ENCODE peak calls at places on chromosome 22, in six cellular contexts. One of them, this sample, is unnamed.
A peak's percentile ranks its signal among the peaks of the same experiment; 100 is the strongest.

GRCh38 chr22:32764330-32765116 is 37.0 kb upstream of the TIMP3 start:
- DNase-seq in HCT116: no peak
- DNase-seq in tibial nerve: peak; percentile 66
- DNase-seq in adrenal gland: no peak
- DNase-seq in transverse colon: peak; percentile 22
- DNase-seq in A549: no peak
- DNase-seq in this sample: no peak

GRCh38 chr22:19349778-19350475 is 58.4 kb upstream of the CLTCL1 start:
- DNase-seq in adrenal gland: no peak
- DNase-seq in HCT116: no peak
- DNase-seq in tibial nerve: no peak
- DNase-seq in A549: no peak
- DNase-seq in transverse colon: no peak
- DNase-seq in this sample: no peak

GRCh38 chr22:39300198-39300830 is 19.1 kb downstream of the RPL3 start:
- DNase-seq in HCT116: no peak
- DNase-seq in adrenal gland: no peak
- DNase-seq in tibial nerve: peak; percentile 57
- DNase-seq in A549: no peak
- DNase-seq in transverse colon: peak; percentile 42
- DNase-seq in this sample: no peak

GRCh38 chr22:44085743-44086741 is 61.9 kb downstream of the PARVB start:
- DNase-seq in adrenal gland: peak; percentile 84
- DNase-seq in A549: peak; percentile 57
- DNase-seq in tibial nerve: peak; percentile 48
- DNase-seq in HCT116: peak; percentile 52
- DNase-seq in transverse colon: peak; percentile 72
- DNase-seq in this sample: no peak

GRCh38 chr22:31102441-31103081 is 4.8 kb downstream of the SELENOM start:
- DNase-seq in tibial nerve: peak; percentile 75
- DNase-seq in transverse colon: peak; percentile 79
- DNase-seq in HCT116: no peak
- DNase-seq in A549: no peak
- DNase-seq in adrenal gland: peak; percentile 84
- DNase-seq in this sample: no peak

GRCh38 chr22:23622634-23623033 is 9.5 kb downstream of the DRICH1 start:
- DNase-seq in tibial nerve: no peak
- DNase-seq in HCT116: no peak
- DNase-seq in adrenal gland: no peak
- DNase-seq in A549: no peak
- DNase-seq in transverse colon: no peak
- DNase-seq in this sample: no peak

GRCh38 chr22:48719978-48720661 is 1107.6 kb downstream of the BRD1 start:
- DNase-seq in adrenal gland: no peak
- DNase-seq in A549: peak; percentile 10
- DNase-seq in tibial nerve: no peak
- DNase-seq in HCT116: no peak
- DNase-seq in transverse colon: no peak
- DNase-seq in this sample: no peak

GRCh38 chr22:30411780-30412179 is 13.8 kb upstream of the MTFP1 start:
- DNase-seq in A549: no peak
- DNase-seq in adrenal gland: no peak
- DNase-seq in tibial nerve: no peak
- DNase-seq in HCT116: no peak
- DNase-seq in transverse colon: no peak
- DNase-seq in this sample: no peak

GRCh38 chr22:48084041-48084748 is 1321.7 kb downstream of the TBC1D22A start:
- DNase-seq in transverse colon: no peak
- DNase-seq in A549: no peak
- DNase-seq in HCT116: no peak
- DNase-seq in tibial nerve: no peak
- DNase-seq in adrenal gland: no peak
- DNase-seq in this sample: no peak

GRCh38 chr22:40204331-40205116 is 26.8 kb downstream of the TNRC6B start:
- DNase-seq in transverse colon: no peak
- DNase-seq in HCT116: no peak
- DNase-seq in tibial nerve: no peak
- DNase-seq in adrenal gland: no peak
- DNase-seq in A549: no peak
- DNase-seq in this sample: no peak

GRCh38 chr22:20430101-20430640 is 7.5 kb downstream of the SCARF2 start:
- DNase-seq in transverse colon: no peak
- DNase-seq in HCT116: no peak
- DNase-seq in tibial nerve: no peak
- DNase-seq in adrenal gland: no peak
- DNase-seq in A549: no peak
- DNase-seq in this sample: no peak

GRCh38 chr22:27795053-27795452 is 6.5 kb downstream of the MN1 start:
- DNase-seq in HCT116: no peak
- DNase-seq in A549: no peak
- DNase-seq in tibial nerve: no peak
- DNase-seq in transverse colon: no peak
- DNase-seq in adrenal gland: no peak
- DNase-seq in this sample: no peak

GRCh38 chr22:37745548-37746365 is 48.9 kb downstream of the TRIOBP start:
- DNase-seq in HCT116: no peak
- DNase-seq in tibial nerve: peak; percentile 83
- DNase-seq in transverse colon: peak; percentile 95
- DNase-seq in A549: peak; percentile 60
- DNase-seq in adrenal gland: peak; percentile 91
- DNase-seq in this sample: no peak

GRCh38 chr22:32596471-32596870 is 121.9 kb downstream of the FBXO7 start:
- DNase-seq in transverse colon: no peak
- DNase-seq in tibial nerve: no peak
- DNase-seq in A549: no peak
- DNase-seq in adrenal gland: no peak
- DNase-seq in HCT116: no peak
- DNase-seq in this sample: no peak

GRCh38 chr22:39532215-39533071 is at the start of gene RPS19BP1:
- DNase-seq in A549: peak; percentile 85
- DNase-seq in transverse colon: peak; percentile 100
- DNase-seq in HCT116: peak; percentile 99
- DNase-seq in adrenal gland: peak; percentile 99
- DNase-seq in tibial nerve: peak; percentile 99
- DNase-seq in this sample: peak; percentile 97

GRCh38 chr22:38758276-38758945 is 2.6 kb upstream of the SUN2 start:
- DNase-seq in HCT116: no peak
- DNase-seq in adrenal gland: no peak
- DNase-seq in tibial nerve: no peak
- DNase-seq in A549: no peak
- DNase-seq in transverse colon: no peak
- DNase-seq in this sample: no peak

GRCh38 chr22:23315341-23315917 is 135.1 kb downstream of the BCR start:
- DNase-seq in transverse colon: peak; percentile 78
- DNase-seq in A549: peak; percentile 13
- DNase-seq in HCT116: peak; percentile 23
- DNase-seq in tibial nerve: peak; percentile 71
- DNase-seq in adrenal gland: peak; percentile 63
- DNase-seq in this sample: no peak

GRCh38 chr22:48251629-48252028 is 1489.2 kb downstream of the TBC1D22A start:
- DNase-seq in tibial nerve: no peak
- DNase-seq in transverse colon: no peak
- DNase-seq in HCT116: no peak
- DNase-seq in adrenal gland: no peak
- DNase-seq in A549: no peak
- DNase-seq in this sample: no peak

GRCh38 chr22:40403141-40403540 is 32.7 kb downstream of the SGSM3 start:
- DNase-seq in tibial nerve: no peak
- DNase-seq in A549: no peak
- DNase-seq in HCT116: no peak
- DNase-seq in transverse colon: no peak
- DNase-seq in adrenal gland: no peak
- DNase-seq in this sample: no peak

GRCh38 chr22:23218867-23219251 is 38.5 kb downstream of the BCR start:
- DNase-seq in A549: no peak
- DNase-seq in transverse colon: peak; percentile 54
- DNase-seq in HCT116: no peak
- DNase-seq in tibial nerve: no peak
- DNase-seq in adrenal gland: no peak
- DNase-seq in this sample: no peak

GRCh38 chr22:37457093-37457893 is 28.9 kb downstream of the MFNG start:
- DNase-seq in tibial nerve: peak; percentile 81
- DNase-seq in A549: peak; percentile 70
- DNase-seq in adrenal gland: peak; percentile 82
- DNase-seq in HCT116: peak; percentile 79
- DNase-seq in transverse colon: peak; percentile 84
- DNase-seq in this sample: no peak

GRCh38 chr22:19995611-19996339 is 20.8 kb downstream of the ARVCF start:
- DNase-seq in HCT116: no peak
- DNase-seq in transverse colon: no peak
- DNase-seq in adrenal gland: no peak
- DNase-seq in tibial nerve: no peak
- DNase-seq in A549: no peak
- DNase-seq in this sample: no peak

GRCh38 chr22:32336185-32336603 is 21.5 kb upstream of the RFPL3 start:
- DNase-seq in transverse colon: no peak
- DNase-seq in HCT116: no peak
- DNase-seq in A549: no peak
- DNase-seq in tibial nerve: no peak
- DNase-seq in adrenal gland: no peak
- DNase-seq in this sample: no peak

GRCh38 chr22:47884775-47885174 is 1122.3 kb downstream of the TBC1D22A start:
- DNase-seq in adrenal gland: no peak
- DNase-seq in A549: no peak
- DNase-seq in transverse colon: no peak
- DNase-seq in HCT116: no peak
- DNase-seq in tibial nerve: no peak
- DNase-seq in this sample: no peak

GRCh38 chr22:24554316-24555159 is at the start of gene GUCD1:
- DNase-seq in HCT116: no peak
- DNase-seq in tibial nerve: no peak
- DNase-seq in A549: no peak
- DNase-seq in transverse colon: peak; percentile 52
- DNase-seq in adrenal gland: peak; percentile 40
- DNase-seq in this sample: no peak

GRCh38 chr22:26722159-26722558 is 64.8 kb downstream of the MIAT start:
- DNase-seq in HCT116: no peak
- DNase-seq in tibial nerve: no peak
- DNase-seq in transverse colon: no peak
- DNase-seq in adrenal gland: no peak
- DNase-seq in A549: no peak
- DNase-seq in this sample: no peak

GRCh38 chr22:19619144-19620009 is 94.9 kb upstream of the SEPTIN5 start:
- DNase-seq in A549: no peak
- DNase-seq in HCT116: no peak
- DNase-seq in tibial nerve: no peak
- DNase-seq in adrenal gland: no peak
- DNase-seq in transverse colon: no peak
- DNase-seq in this sample: no peak

GRCh38 chr22:37328017-37328416 is 45.7 kb downstream of the CYTH4 start:
- DNase-seq in A549: no peak
- DNase-seq in transverse colon: no peak
- DNase-seq in HCT116: peak; percentile 96
- DNase-seq in tibial nerve: no peak
- DNase-seq in adrenal gland: no peak
- DNase-seq in this sample: no peak

GRCh38 chr22:46653596-46653995 is 33.4 kb downstream of the GRAMD4 start:
- DNase-seq in A549: no peak
- DNase-seq in HCT116: no peak
- DNase-seq in adrenal gland: no peak
- DNase-seq in transverse colon: peak; percentile 36
- DNase-seq in tibial nerve: no peak
- DNase-seq in this sample: no peak
- H3K4me3 ChIP-seq in A549: no peak overlapping the region
- H3K4me3 ChIP-seq in HCT116: no peak overlapping the region
- H3K4me3 ChIP-seq in adrenal gland: no peak overlapping the region
- H3K4me3 ChIP-seq in transverse colon: no peak overlapping the region
- H3K4me3 ChIP-seq in tibial nerve: no peak overlapping the region
- H3K4me3 ChIP-seq in this sample: no peak overlapping the region

DNA sequence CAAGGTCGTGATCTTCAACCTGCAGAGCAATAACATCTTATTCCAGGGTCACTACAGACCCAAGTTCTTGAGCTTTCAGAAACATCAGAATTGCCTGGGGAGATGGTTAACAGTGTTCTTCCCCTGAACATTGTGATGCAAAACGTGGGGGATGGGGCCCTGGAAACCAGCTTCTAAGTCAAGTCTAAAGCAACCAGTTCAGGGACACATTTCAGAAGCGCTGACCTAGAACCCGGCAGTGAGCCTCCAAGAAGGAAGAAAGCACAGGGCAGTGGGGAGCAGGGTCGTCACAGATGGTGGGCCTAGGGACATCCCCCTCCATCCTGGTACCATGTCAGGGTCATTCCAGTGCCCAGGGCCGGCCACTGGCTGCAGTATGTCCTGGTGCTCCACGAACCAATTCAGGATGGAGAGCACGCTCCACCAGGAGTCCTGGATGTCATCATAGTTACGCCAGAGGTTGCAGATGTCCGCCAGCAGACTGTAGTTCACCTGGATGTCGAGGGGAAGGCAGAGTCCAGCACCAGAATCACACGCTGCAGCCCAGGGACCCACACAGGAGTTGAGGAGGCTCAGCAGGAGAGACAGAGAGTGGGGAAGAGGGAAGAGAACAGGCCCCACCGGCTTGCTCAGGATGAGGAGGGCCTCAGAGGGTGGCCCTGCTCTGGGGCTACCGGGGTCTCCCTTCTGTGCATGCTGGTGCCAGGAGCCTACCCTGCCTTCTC is 5.0 kb downstream of the NAGA start:
- DNase-seq in HCT116: no peak
- DNase-seq in adrenal gland: no peak
- DNase-seq in tibial nerve: no peak
- DNase-seq in A549: no peak
- DNase-seq in transverse colon: no peak
- DNase-seq in this sample: no peak
- H3K27ac ChIP-seq in HCT116: no peak overlapping the region
- H3K27ac ChIP-seq in adrenal gland: no peak overlapping the region
- H3K27ac ChIP-seq in tibial nerve: no peak overlapping the region
- H3K27ac ChIP-seq in A549: no peak overlapping the region
- H3K27ac ChIP-seq in transverse colon: peak overlapping the region; percentile 25
- H3K27ac ChIP-seq in this sample: no peak overlapping the region

GRCh38 chr22:45505991-45506743 is 3.5 kb downstream of the FBLN1 start:
- DNase-seq in transverse colon: no peak
- DNase-seq in tibial nerve: no peak
- DNase-seq in A549: no peak
- DNase-seq in HCT116: no peak
- DNase-seq in adrenal gland: no peak
- DNase-seq in this sample: no peak

GRCh38 chr22:45508814-45509213 is 6.1 kb downstream of the FBLN1 start:
- DNase-seq in A549: no peak
- DNase-seq in adrenal gland: no peak
- DNase-seq in HCT116: no peak
- DNase-seq in tibial nerve: no peak
- DNase-seq in transverse colon: no peak
- DNase-seq in this sample: no peak

GRCh38 chr22:45510376-45511232 is 7.9 kb downstream of the FBLN1 start:
- DNase-seq in A549: no peak
- DNase-seq in HCT116: no peak
- DNase-seq in adrenal gland: no peak
- DNase-seq in tibial nerve: no peak
- DNase-seq in transverse colon: no peak
- DNase-seq in this sample: no peak

GRCh38 chr22:45506961-45507360 is 4.3 kb downstream of the FBLN1 start:
- DNase-seq in transverse colon: no peak
- DNase-seq in adrenal gland: no peak
- DNase-seq in HCT116: no peak
- DNase-seq in A549: no peak
- DNase-seq in tibial nerve: no peak
- DNase-seq in this sample: no peak

GRCh38 chr22:45507798-45508197 is 5.1 kb downstream of the FBLN1 start:
- DNase-seq in HCT116: no peak
- DNase-seq in transverse colon: no peak
- DNase-seq in A549: no peak
- DNase-seq in tibial nerve: no peak
- DNase-seq in adrenal gland: no peak
- DNase-seq in this sample: no peak
- TF ChIP-seq POLR2A in HCT116: no peak
- TF ChIP-seq POLR2A in transverse colon: no peak
- TF ChIP-seq POLR2A in A549: no peak
- TF ChIP-seq POLR2A in tibial nerve: no peak
- TF ChIP-seq POLR2A in adrenal gland: no peak
- TF ChIP-seq POLR2A in this sample: no peak

GRCh38 chr22:29272624-29273023 is 4.6 kb downstream of the EWSR1 start:
- DNase-seq in transverse colon: no peak
- DNase-seq in adrenal gland: no peak
- DNase-seq in HCT116: no peak
- DNase-seq in tibial nerve: no peak
- DNase-seq in A549: no peak
- DNase-seq in this sample: no peak
- H3K4me3 ChIP-seq in transverse colon: no peak overlapping the region
- H3K4me3 ChIP-seq in adrenal gland: no peak overlapping the region
- H3K4me3 ChIP-seq in HCT116: no peak overlapping the region
- H3K4me3 ChIP-seq in tibial nerve: no peak overlapping the region
- H3K4me3 ChIP-seq in A549: no peak overlapping the region
- H3K4me3 ChIP-seq in this sample: no peak overlapping the region